ENCODE peak calls at places on chromosomes 3 and 15, in four cellular contexts. P is K562, D is HepG2, E is GM12878. V is an unnamed sample.

GRCh38 chr15:58457466-58457965 is 25.7 kb downstream of the LIPC start:
- DNase-seq in P (no peak), D (no peak), E (peak; percentile 88), V (no peak)

GRCh38 chr3:23800731-23801130 is 5.0 kb upstream of the UBE2E1 start:
- DNase-seq in P (no peak), D (no peak), E (no peak), V (no peak)

GRCh38 chr3:95721938-95722337 is 1092.5 kb upstream of the EPHA6 start:
- DNase-seq in P (no peak), D (no peak), E (no peak), V (no peak)

GRCh38 chr15:67164811-67165652 is 89.4 kb downstream of the AAGAB start:
- DNase-seq in P (no peak), D (no peak), E (no peak), V (peak; percentile 75)

GRCh38 chr15:58387130-58387529 is 44.7 kb upstream of the LIPC start:
- DNase-seq in P (no peak), D (no peak), E (no peak), V (no peak)

GRCh38 chr3:54582424-54582823 is 345.4 kb downstream of the LRTM1 start:
- DNase-seq in P (no peak), D (no peak), E (no peak), V (no peak)

GRCh38 chr15:35693286-35693685 is 147.3 kb upstream of the DPH6 start:
- DNase-seq in P (no peak), D (no peak), E (no peak), V (no peak)

GRCh38 chr3:159765025-159765859 is 223.4 kb upstream of the IL12A start:
- DNase-seq in P (no peak), D (no peak), E (no peak), V (peak; percentile 54)

GRCh38 chr3:102699819-102700140 is 265.0 kb downstream of the ZPLD1 start:
- DNase-seq in P (no peak), D (no peak), E (no peak), V (no peak)

GRCh38 chr3:133135303-133135702 is 97.1 kb downstream of the TMEM108 start:
- DNase-seq in P (no peak), D (no peak), E (no peak), V (no peak)

GRCh38 chr15:63596666-63597032 is 538 bp upstream of the FBXL22 start:
- DNase-seq in P (no peak), D (peak; percentile 16), E (no peak), V (no peak)

GRCh38 chr3:64311424-64311920 is 86.2 kb upstream of the PRICKLE2 start:
- DNase-seq in P (no peak), D (no peak), E (no peak), V (no peak)

GRCh38 chr3:179706233-179706632 is 53.4 kb downstream of the USP13 start:
- DNase-seq in P (no peak), D (peak; percentile 39), E (no peak), V (no peak)

GRCh38 chr3:12990306-12990705 is 82.9 kb downstream of the IQSEC1 start:
- DNase-seq in P (no peak), D (no peak), E (no peak), V (no peak)

GRCh38 chr3:16070707-16071106 is 103.8 kb upstream of the GALNT15 start:
- DNase-seq in P (no peak), D (no peak), E (no peak), V (no peak)

GRCh38 chr3:141279074-141279945 is 47.7 kb downstream of the PXYLP1 start:
- DNase-seq in P (peak; percentile 32), D (peak; percentile 23), E (no peak), V (no peak)

GRCh38 chr3:112377418-112378071 is 44.6 kb downstream of the CD200 start:
- DNase-seq in P (no peak), D (no peak), E (no peak), V (no peak)

DNA sequence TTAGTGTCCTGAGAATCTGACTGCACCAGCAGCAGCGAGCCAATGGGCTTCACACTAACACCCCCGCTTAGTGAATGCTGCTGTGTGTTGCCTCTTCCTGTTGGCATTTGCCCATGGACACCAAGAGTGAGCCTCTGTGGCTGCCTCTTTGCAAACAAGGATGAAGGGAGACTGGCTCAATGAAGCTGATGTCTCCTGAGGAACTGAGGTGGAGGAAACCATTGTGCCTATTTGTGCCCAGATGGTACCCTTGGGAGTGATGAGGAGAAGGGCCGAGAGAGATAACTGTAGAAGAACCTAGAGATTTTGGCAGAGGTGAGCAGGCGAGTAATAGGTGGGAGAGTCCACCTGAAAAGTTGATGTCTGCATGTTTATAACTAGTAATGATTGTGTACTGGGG is 51.2 kb downstream of the IL20RB start:
- DNase-seq in P (no peak), D (no peak), E (no peak), V (no peak)
- TF ChIP-seq CREB1 in P (no peak), D (no peak), E (no peak), V (no peak)

DNA sequence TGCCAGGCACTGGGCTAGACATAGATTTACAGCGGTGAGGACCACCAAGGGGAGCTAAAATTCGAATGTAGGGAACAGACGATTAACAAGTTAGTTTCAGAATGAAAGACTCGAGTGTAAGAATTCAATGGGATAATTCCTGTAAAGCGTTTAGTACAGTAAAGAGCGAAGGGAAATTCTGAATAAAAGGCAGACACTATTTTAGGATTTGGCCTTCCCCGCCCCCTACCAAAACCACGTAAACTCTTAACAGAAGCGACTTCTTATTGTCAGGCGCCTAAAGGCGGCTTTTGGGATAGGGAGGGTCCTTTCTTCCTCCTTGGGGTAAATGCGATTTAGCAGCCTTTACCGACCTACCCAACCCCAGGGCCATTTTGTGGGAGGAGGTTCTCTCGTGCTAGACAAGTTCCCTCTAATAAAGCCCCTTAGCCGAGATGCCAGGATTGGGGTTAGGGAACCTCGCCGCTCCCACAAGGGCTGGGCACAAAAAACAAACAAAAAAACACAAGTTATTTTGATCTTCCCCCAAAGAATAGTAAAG is 536 bp upstream of the RAB5A start:
- DNase-seq in P (no peak), D (no peak), E (no peak), V (no peak)
- TF ChIP-seq NR2C2 in P (no peak), D (no peak), E (no peak), V (no peak)

DNA sequence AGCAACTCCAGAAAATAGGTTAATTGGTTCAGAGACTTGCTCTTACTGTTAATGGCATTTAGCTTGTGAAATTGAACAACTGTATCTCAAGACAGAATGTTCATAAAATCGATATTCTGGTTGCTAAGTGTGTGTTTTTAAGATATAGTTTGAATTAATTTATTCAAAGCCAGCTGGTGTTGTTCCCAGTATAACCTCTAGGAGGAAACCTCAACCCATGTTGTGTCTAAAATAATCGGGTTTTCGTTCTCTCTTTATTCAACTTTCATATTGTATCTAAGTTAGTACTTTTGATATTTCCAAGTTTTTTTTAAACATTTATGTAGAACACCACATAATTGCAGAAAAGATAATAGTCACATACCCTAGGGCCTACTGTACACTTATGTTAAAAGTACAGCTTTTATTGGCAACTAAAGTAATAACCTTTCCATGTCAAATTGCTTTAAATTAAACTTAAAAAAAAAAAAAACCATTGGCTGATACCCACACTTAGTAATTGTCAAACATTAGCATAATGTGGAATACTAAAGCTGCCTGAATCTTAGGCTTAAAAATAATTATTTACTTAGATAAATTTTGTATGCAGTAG is 90.9 kb downstream of the SAMMSON start:
- DNase-seq in P (peak; percentile 16), D (no peak), E (no peak), V (no peak)
- TF ChIP-seq SP1 in P (no peak), D (no peak), E (no peak), V (no peak)

GRCh38 chr15:97037080-97037479 is 706.6 kb downstream of the NR2F2 start:
- DNase-seq in P (no peak), D (no peak), E (no peak), V (no peak)

GRCh38 chr15:97036301-97036700 is 705.8 kb downstream of the NR2F2 start:
- DNase-seq in P (no peak), D (no peak), E (no peak), V (no peak)
- TF ChIP-seq CREB1 in P (no peak), D (no peak), E (no peak), V (no peak)

GRCh38 chr3:31055757-31056156 is 161.3 kb upstream of the GADL1 start:
- DNase-seq in P (no peak), D (no peak), E (no peak), V (no peak)

GRCh38 chr3:31054032-31054431 is 159.6 kb upstream of the GADL1 start:
- DNase-seq in P (no peak), D (no peak), E (no peak), V (no peak)

GRCh38 chr3:31051226-31051625 is 156.8 kb upstream of the GADL1 start:
- DNase-seq in P (no peak), D (no peak), E (no peak), V (no peak)

GRCh38 chr3:31050296-31050695 is 155.8 kb upstream of the GADL1 start:
- DNase-seq in P (no peak), D (no peak), E (no peak), V (no peak)

GRCh38 chr3:31053299-31053698 is 158.8 kb upstream of the GADL1 start:
- DNase-seq in P (no peak), D (no peak), E (no peak), V (no peak)
- TF ChIP-seq NR2C2 in P (no peak), D (no peak), E (no peak), V (no peak)

V was measured in WTC11.